ENCODE peak calls at places on chromosomes 1 and 21, in six cellular contexts. J is hippocampal formation; C is central memory CD4-positive, alpha-beta T cell; Y is NT2/D1; X is activated T-cell treated with anti-CD3 and anti-CD28 coated beads, Interleukin-2, amount 50 U/mL, for 4 hours; A is activated naive CD4-positive, alpha-beta T cell treated with anti-CD3 and anti-CD28 coated beads, Interleukin-2, amount 10 ng/mL, durations not matched to agents 7 days and 5 days. Q is an unnamed sample.

GRCh38 chr1:20429296-20429695 is 56.7 kb downstream of the CAMK2N1 start:
- DNase-seq in J (no peak), C (no peak), Y (no peak), X (no peak), A (no peak), Q (no peak)

GRCh38 chr1:108661030-108661609 is at the start of gene HENMT1:
- DNase-seq in J (no peak), C (peak; percentile 89), Y (peak; percentile 58), X (peak; percentile 67), A (peak; percentile 86), Q (no peak)

GRCh38 chr1:177346960-177347359 is 176.2 kb downstream of the BRINP2 start:
- DNase-seq in J (no peak), C (no peak), Y (no peak), X (no peak), A (no peak), Q (no peak)

GRCh38 chr21:34189506-34189905 is 116.1 kb downstream of the MRPS6 start:
- DNase-seq in J (no peak), C (no peak), Y (no peak), X (no peak), A (no peak), Q (no peak)

GRCh38 chr1:42070996-42071395 is 82.2 kb upstream of the GUCA2B start:
- DNase-seq in J (no peak), C (no peak), Y (no peak), X (no peak), A (no peak), Q (no peak)

GRCh38 chr1:92461364-92462097 is 25.2 kb downstream of the GFI1 start:
- DNase-seq in J (no peak), C (no peak), Y (no peak), X (no peak), A (no peak), Q (no peak)

GRCh38 chr1:172359531-172359991 is 60.9 kb upstream of the C1orf105 start:
- DNase-seq in J (no peak), C (no peak), Y (no peak), X (no peak), A (no peak), Q (no peak)

GRCh38 chr1:222243902-222244301 is 304.0 kb downstream of the HHIPL2 start:
- DNase-seq in J (no peak), C (no peak), Y (no peak), X (no peak), A (no peak), Q (no peak)

GRCh38 chr1:229689273-229689672 is 63.2 kb downstream of the URB2 start:
- DNase-seq in J (no peak), C (no peak), Y (no peak), X (no peak), A (no peak), Q (no peak)

GRCh38 chr1:214332950-214333798 is 52.2 kb downstream of the SMYD2 start:
- DNase-seq in J (peak; percentile 34), C (peak; percentile 13), Y (no peak), X (peak; percentile 17), A (peak; percentile 66), Q (no peak)

GRCh38 chr21:41701749-41702148 is 65.1 kb downstream of the RIPK4 start:
- DNase-seq in J (no peak), C (no peak), Y (no peak), X (no peak), A (no peak), Q (no peak)

Q was measured in NCI-H748 treated with DMSO at 0.1 percent for 48 hours.